ENCODE peak calls at places on chromosome 4, in ten cellular contexts. H is glutamatergic neuron, P is pancreas, S is epithelial cell of proximal tubule, D is kidney epithelial cell, E is GM12865, O is ascending aorta, Y is A549, Q is DND-41, I is nephron progenitor cell. W is an unnamed sample.
A peak's percentile ranks its signal among the peaks of the same experiment; 100 is the strongest.

GRCh38 chr4:165351359-165352130 is 24.1 kb downstream of the MSMO1 start:
- DNase-seq in H (no peak), P (no peak), S (no peak), D (no peak), E (no peak), O (no peak), Y (no peak), Q (no peak), I (no peak), W (peak; percentile 28)

GRCh38 chr4:87053802-87054767 is 119.3 kb downstream of the AFF1 start:
- DNase-seq in H (no peak), P (no peak), S (no peak), D (no peak), E (no peak), O (no peak), Y (no peak), Q (no peak), I (no peak), W (no peak)

GRCh38 chr4:39044947-39045734 is 12.9 kb upstream of the TMEM156 start:
- DNase-seq in H (peak; percentile 36), P (peak; percentile 72), S (no peak), D (no peak), E (no peak), O (no peak), Y (no peak), Q (peak; percentile 40), I (peak; percentile 54), W (peak; percentile 80)

GRCh38 chr4:153223935-153224334 is 19.7 kb downstream of the TRIM2 start:
- DNase-seq in H (no peak), P (no peak), S (no peak), D (peak; percentile 55), E (no peak), O (no peak), Y (no peak), Q (no peak), I (no peak), W (no peak)

GRCh38 chr4:125719987-125720386 is 405.2 kb downstream of the FAT4 start:
- DNase-seq in H (no peak), P (no peak), S (no peak), D (no peak), E (no peak), O (no peak), Y (peak; percentile 61), Q (no peak), I (no peak), W (no peak)

GRCh38 chr4:141133146-141134006 is at the start of gene RNF150:
- DNase-seq in H (peak; percentile 84), P (peak; percentile 84), S (peak; percentile 44), D (peak; percentile 57), E (peak; percentile 81), O (peak; percentile 29), Y (peak; percentile 74), Q (no peak), I (peak; percentile 79), W (peak; percentile 16)

GRCh38 chr4:109921384-109921808 is 8.7 kb downstream of the EGF start:
- DNase-seq in H (no peak), P (no peak), S (peak; percentile 96), D (peak; percentile 96), E (no peak), O (no peak), Y (peak; percentile 18), Q (no peak), I (no peak), W (no peak)

GRCh38 chr4:161583549-161583948 is 580.3 kb downstream of the FSTL5 start:
- DNase-seq in H (no peak), P (no peak), S (no peak), D (no peak), E (no peak), O (no peak), Y (no peak), Q (no peak), I (no peak), W (no peak)

GRCh38 chr4:52824603-52825310 is 37.4 kb upstream of the RASL11B start:
- DNase-seq in H (no peak), P (no peak), S (peak; percentile 75), D (peak; percentile 71), E (no peak), O (no peak), Y (no peak), Q (no peak), I (peak; percentile 45), W (no peak)

GRCh38 chr4:107757860-107758476 is 37.9 kb upstream of the PAPSS1 start:
- DNase-seq in H (no peak), P (no peak), S (no peak), D (no peak), E (peak; percentile 18), O (no peak), Y (peak; percentile 11), Q (no peak), I (no peak), W (peak; percentile 29)

GRCh38 chr4:80495847-80496246 is 160.3 kb downstream of the CFAP299 start:
- DNase-seq in H (no peak), P (no peak), S (no peak), D (no peak), E (no peak), O (no peak), Y (no peak), Q (no peak), I (no peak), W (no peak)

GRCh38 chr4:84418032-84418709 is 80.9 kb downstream of the NKX6-1 start:
- DNase-seq in H (no peak), P (no peak), S (no peak), D (no peak), E (no peak), O (no peak), Y (no peak), Q (no peak), I (peak; percentile 21), W (no peak)

DNA sequence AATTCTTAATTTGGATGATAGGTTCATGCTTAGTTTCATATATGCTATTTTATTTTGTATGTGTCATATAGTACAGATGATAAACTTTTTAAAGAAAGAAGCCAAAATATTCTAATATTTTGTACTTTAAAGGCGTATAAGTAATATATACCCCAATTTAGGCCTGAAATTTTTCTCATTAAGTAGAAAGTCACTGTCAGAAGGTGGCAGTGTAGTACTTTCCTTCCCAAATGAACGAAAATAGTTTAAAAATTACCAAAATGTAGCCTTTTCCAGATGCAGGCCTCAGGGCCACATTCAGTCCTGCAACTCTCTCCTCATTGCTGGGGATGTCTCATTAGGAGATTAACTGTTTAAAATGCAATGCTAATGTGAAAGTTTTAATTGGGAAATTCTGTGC is 1263.6 kb downstream of the C4orf33 start:
- DNase-seq in H (no peak), P (no peak), S (no peak), D (no peak), E (no peak), O (no peak), Y (no peak), Q (no peak), I (no peak), W (peak; percentile 21)
- TF ChIP-seq CTCF in H (no peak), P (no peak), S (peak; percentile 54), D (peak; percentile 41), E (no peak), O (no peak), Y (peak; percentile 41), Q (peak; percentile 50), I (peak; percentile 36), W (no peak)

DNA sequence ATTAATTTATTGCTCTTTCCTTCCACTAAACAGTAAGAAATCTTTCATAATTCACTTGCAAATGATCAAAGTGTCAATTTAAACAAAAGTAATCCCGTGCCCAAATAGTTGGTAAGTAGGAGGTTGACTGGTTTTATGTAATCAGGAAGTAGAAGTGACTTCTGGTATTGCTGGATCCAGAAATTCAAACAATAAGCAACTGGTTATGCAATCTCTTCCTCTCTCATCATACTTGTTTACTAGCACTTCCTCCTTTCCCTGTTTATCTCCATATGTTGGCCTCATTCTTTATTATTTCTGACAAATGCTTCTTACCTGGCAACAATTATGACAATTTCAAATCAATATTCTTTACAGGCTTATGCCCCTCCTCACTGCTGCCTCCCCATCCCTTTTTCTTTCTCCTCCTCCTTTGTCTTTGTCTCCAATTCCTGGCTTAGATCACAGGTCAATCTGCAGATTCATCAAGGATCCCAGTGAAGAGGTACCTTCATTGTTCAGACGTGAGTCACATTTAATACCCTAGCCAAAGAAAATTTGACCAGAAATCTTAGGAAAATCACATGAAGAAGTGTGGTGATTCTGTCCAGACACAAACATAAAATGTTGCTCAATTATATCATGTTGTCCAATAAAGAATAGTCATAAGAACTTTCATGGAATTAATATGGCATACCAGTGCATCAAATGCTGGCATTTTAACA is 323.2 kb upstream of the PCDH7 start:
- DNase-seq in H (no peak), P (no peak), S (no peak), D (no peak), E (no peak), O (no peak), Y (no peak), Q (no peak), I (no peak), W (peak; percentile 20)
- TF ChIP-seq CTCF in H (no peak), P (no peak), S (no peak), D (no peak), E (no peak), O (no peak), Y (no peak), Q (no peak), I (no peak), W (no peak)

DNA sequence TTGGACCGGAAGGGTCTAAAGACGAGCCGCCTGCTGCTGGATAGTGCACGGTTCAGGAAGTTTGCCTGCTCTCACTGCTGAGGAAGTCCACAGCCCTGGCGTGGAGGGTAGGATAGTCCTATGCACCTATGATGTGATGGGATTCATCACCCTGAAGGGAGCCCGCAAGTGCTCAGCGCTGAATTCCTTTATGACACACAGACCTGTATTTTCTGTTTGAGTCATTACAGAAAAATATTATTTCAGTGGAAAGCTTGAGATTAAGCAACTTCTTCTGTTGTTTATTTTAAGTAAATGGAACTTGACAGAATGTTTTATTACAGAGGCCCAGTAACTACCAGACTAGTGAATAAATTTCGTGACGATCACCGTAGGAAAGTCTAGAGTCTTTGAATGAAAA is 123.2 kb downstream of the TRIML1 start:
- DNase-seq in H (no peak), P (no peak), S (no peak), D (peak; percentile 18), E (no peak), O (no peak), Y (no peak), Q (no peak), I (no peak), W (no peak)
- TF ChIP-seq CTCF in H (no peak), P (no peak), S (no peak), D (no peak), E (no peak), O (no peak), Y (no peak), Q (no peak), I (no peak), W (no peak)

DNA sequence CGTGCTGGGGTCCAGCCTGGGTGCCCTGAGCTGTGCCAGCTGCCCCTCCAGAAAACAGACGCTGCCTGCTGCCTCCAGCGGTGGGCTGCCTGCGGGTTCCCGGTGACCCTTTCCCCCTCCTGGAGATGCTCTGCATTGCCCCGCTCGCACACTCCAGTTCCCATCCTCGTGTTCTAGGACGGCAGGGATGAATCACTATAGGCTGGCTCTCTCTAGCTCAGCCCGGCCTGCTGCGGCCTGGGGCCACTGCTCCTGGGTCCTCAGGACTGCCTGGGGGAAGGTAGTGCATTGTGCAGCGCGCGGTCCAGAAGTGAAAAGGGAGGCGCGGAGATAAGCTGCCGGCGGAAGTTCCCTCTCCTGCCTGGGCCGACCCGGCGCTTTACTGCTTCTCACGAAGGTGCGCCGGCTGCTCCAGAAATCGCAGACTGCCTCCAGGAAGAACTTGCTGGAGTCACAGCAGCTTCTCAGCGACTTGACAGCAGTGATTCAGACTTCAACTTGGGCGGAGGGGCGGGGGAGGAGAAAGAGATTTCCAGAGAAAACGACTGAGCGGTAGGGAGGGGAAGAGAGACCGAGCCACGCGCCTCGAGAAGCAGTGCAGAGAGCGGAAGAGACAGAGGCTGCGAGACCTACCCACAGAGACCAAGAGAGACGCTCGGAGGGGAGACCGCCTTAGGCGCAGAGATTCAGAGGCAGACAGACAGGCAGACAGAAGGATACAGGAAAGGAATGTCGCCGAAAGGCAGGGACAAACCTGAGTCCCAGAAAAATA is 6.7 kb upstream of the MSX1 start:
- DNase-seq in H (peak; percentile 75), P (no peak), S (no peak), D (peak; percentile 29), E (peak; percentile 75), O (no peak), Y (no peak), Q (no peak), I (peak; percentile 65), W (no peak)
- TF ChIP-seq CTCF in H (peak; percentile 62), P (no peak), S (peak; percentile 31), D (no peak), E (peak; percentile 15), O (peak; percentile 10), Y (no peak), Q (no peak), I (peak; percentile 49), W (no peak)

W was measured in NB4.